ENCODE peak calls at places on chromosomes 16 and 17, in five cellular contexts. Q is IMR-90, O is heart left ventricle, H is ovary, K is upper lobe of right lung. R is an unnamed sample. For H3K9me3, the result is how much of the 10 kb centered on the place peaks cover.

GRCh38 chr16:680967-681745 is 946 bp downstream of the STUB1 start:
- DNase-seq in K (no peak), Q (peak), O (no peak), H (peak), R (no peak)

GRCh38 chr17:80034654-80034976 is 1.1 kb downstream of the TBC1D16 start:
- DNase-seq in O (no peak), Q (no peak), K (no peak), H (no peak), R (no peak)

GRCh38 chr17:17855976-17856375 is 19.2 kb upstream of the SREBF1 start:
- DNase-seq in O (no peak), Q (no peak), H (no peak), K (no peak), R (no peak)

GRCh38 chr16:87196229-87196628 is 121.0 kb downstream of the C16orf95 start:
- DNase-seq in K (no peak), Q (no peak), H (no peak), O (no peak), R (no peak)

GRCh38 chr17:55576237-55576998 is 65.2 kb upstream of the SMIM36 start:
- DNase-seq in Q (peak), O (no peak), K (no peak), H (peak), R (no peak)

GRCh38 chr16:5024632-5025031 is 9.1 kb downstream of the NAGPA start:
- DNase-seq in O (no peak), K (no peak), H (no peak), Q (no peak), R (no peak)

GRCh38 chr17:35730400-35731005 is 936 bp upstream of the RASL10B start:
- DNase-seq in Q (no peak), K (no peak), H (no peak), O (no peak), R (no peak)

GRCh38 chr16:17331991-17332390 is 138.8 kb downstream of the XYLT1 start:
- DNase-seq in O (no peak), K (no peak), H (no peak), Q (no peak), R (no peak)

GRCh38 chr17:17693253-17693954 is 12.1 kb downstream of the RAI1 start:
- DNase-seq in H (no peak), Q (no peak), K (peak), O (peak), R (no peak)

GRCh38 chr16:50386819-50387218 is 18.0 kb upstream of the BRD7 start:
- DNase-seq in O (no peak), H (no peak), K (no peak), Q (no peak), R (no peak)

GRCh38 chr17:74390680-74391653 is 23.7 kb downstream of the GPR142 start:
- DNase-seq in Q (no peak), K (no peak), H (no peak), O (no peak), R (no peak)

GRCh38 chr17:75246404-75246803 is 15.0 kb downstream of the GGA3 start:
- DNase-seq in K (no peak), H (no peak), O (no peak), Q (no peak), R (no peak)

GRCh38 chr16:81107506-81107905 is 11.3 kb upstream of the GCSH start:
- DNase-seq in H (no peak), Q (no peak), O (no peak), K (no peak), R (no peak)

DNA sequence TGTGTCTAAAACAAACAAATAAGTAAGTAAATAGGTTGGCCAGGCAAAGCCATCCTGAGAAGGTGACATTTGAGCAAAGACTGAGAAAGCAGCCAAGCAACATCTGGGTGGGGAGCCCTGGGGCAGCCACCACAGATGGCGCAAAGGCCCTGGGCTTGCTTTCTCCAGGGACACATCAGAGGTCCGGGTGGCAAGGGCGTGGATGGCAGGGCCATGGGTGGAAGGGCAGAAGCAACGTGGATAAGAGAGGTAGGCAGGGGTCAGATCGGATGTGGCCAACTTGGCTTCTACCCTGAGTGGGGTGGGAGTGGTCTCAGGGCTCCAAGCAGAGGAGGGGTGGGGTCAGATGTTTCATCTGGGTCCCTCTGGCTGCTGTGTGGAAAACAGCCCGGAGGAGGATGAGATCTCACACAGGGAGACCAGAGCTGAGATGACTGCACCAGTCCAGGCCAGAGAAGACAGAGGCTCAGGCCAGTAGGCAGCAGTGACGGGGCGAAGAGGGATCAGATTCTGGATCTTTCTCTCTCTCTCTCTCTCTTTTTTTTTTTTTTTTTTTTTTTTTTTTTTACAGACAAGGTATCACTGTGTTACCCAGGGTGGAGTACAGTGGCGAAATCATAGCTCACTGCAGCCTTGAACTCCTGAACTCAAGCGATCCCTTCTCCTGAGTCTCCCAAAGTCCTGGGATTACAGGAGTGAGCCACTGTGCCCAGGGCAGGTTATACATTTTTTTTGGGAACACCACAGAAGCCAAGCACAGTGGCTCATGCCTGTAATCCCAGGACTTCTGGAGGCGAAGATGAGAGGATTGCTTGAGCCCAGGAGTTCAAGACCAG is 6.1 kb upstream of the SPN start:
- DNase-seq in K (no peak), H (no peak), O (no peak), Q (no peak), R (no peak)
- H3K9me3 ChIP-seq in K (under half), H (under half), O (under half), Q (under half), R (under half)

GRCh38 chr16:35797811-35798210 is 2338.4 kb downstream of the TP53TG3F start:
- DNase-seq in K (no peak), H (no peak), O (no peak), Q (no peak), R (no peak)

GRCh38 chr16:35795361-35796029 is 2336.1 kb downstream of the TP53TG3F start:
- DNase-seq in O (no peak), H (no peak), K (peak), Q (no peak), R (no peak)

GRCh38 chr16:35798885-35799426 is 2339.5 kb downstream of the TP53TG3F start:
- DNase-seq in O (peak), H (no peak), Q (no peak), K (peak), R (no peak)
- H3K9me3 ChIP-seq in O (under half), H (under half), Q (under half), K (under half), R (under half)

GRCh38 chr16:63737633-63738032 is 1384.2 kb downstream of the CDH11 start:
- DNase-seq in Q (no peak), O (no peak), H (no peak), K (no peak), R (no peak)

GRCh38 chr16:63744077-63744874 is 1377.6 kb downstream of the CDH11 start:
- DNase-seq in H (no peak), K (no peak), O (peak), Q (no peak), R (no peak)

GRCh38 chr16:63745456-63745855 is 1376.4 kb downstream of the CDH11 start:
- DNase-seq in Q (no peak), O (no peak), K (no peak), H (no peak), R (no peak)

DNA sequence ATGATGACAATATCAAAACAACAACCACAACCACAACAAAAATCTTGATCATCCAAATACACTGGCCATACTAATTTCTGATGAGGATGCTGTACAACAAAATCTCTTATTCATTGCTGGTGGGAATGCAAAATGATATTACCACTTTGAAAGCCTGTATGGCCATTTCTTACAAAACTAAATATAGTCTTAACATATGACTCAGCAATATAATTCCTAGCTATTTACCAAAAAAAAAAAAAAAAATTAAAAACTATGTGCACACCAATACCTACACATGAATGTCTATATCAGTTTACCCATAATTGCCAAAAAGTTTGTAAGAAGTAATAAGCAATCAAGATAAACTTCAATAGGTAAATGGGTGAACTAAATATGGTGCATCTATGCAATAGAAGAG is 1379.7 kb downstream of the CDH11 start:
- DNase-seq in O (no peak), Q (no peak), K (no peak), H (no peak), R (no peak)
- H3K9me3 ChIP-seq in O (under half), Q (under half), K (under half), H (under half), R (under half)

GRCh38 chr16:35911899-35912298 is 2452.5 kb downstream of the TP53TG3F start:
- DNase-seq in H (no peak), K (no peak), Q (no peak), O (no peak), R (no peak)
- H3K9me3 ChIP-seq in H (under half), K (under half), Q (under half), O (under half), R (under half)

DNA sequence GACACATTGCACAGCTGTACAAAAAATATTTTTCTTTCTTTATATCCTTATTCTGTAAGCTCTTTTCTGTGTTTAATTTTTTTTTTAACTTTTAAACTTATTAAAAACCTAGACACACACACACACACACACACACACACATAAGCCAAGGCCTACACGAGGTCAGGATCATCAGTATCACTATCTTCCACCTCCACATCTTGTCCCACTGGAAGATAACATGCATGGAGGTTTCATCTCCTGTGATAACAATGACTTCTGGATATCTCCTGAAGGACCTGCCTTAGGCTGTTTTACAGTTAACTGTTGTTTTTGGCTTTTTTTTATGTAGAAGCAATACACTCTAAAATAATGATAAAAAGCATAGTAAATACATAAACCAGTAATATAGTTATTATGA is 71.2 kb downstream of the TNRC6C start:
- DNase-seq in Q (no peak), O (no peak), H (no peak), K (no peak), R (no peak)
- H3K9me3 ChIP-seq in Q (under half), O (under half), H (under half), K (under half), R (under half)

GRCh38 chr16:7742626-7743025 is 410.0 kb downstream of the RBFOX1 start:
- DNase-seq in O (no peak), K (no peak), Q (no peak), H (no peak), R (no peak)
- H3K9me3 ChIP-seq in O (under half), K (under half), Q (under half), H (under half), R (under half)

GRCh38 chr16:79402920-79403319 is 197.6 kb downstream of the MAF start:
- DNase-seq in H (no peak), O (no peak), K (no peak), Q (no peak), R (no peak)

GRCh38 chr16:79401782-79402181 is 198.8 kb downstream of the MAF start:
- DNase-seq in H (no peak), O (no peak), K (no peak), Q (no peak), R (no peak)

GRCh38 chr16:79403534-79403933 is 197.0 kb downstream of the MAF start:
- DNase-seq in Q (no peak), H (no peak), O (no peak), K (no peak), R (no peak)

GRCh38 chr16:79401157-79401556 is 199.4 kb downstream of the MAF start:
- DNase-seq in K (no peak), Q (no peak), H (no peak), O (no peak), R (no peak)

GRCh38 chr16:79402356-79402755 is 198.2 kb downstream of the MAF start:
- DNase-seq in K (no peak), H (no peak), O (no peak), Q (no peak), R (no peak)
- H3K9me3 ChIP-seq in K (under half), H (under half), O (under half), Q (under half), R (under half)

DNA sequence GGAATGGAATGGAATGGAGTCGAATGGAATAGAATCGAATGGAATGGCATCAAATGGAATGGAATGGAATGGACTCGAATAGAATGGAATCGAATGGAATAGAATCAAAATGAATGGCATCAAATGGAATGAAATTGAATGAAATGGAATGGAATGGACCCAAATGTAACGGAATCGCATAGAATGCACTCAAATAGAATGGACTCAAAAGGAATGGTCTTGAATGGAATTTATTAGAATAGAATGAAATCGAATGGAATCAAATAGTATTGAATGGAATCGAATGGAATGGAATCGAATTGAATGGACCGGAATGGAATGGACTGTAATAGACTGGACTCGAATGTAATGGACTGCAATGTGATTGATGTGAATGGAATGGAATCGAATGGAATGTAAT is 501.4 kb upstream of the WSB1 start:
- DNase-seq in O (no peak), K (no peak), H (no peak), Q (peak), R (no peak)
- H3K9me3 ChIP-seq in O (under half), K (under half), H (under half), Q (under half), R (under half)

R was measured in T-helper 17 cell.